ENCODE peak calls at places on chromosomes 2 and 18, in eight cellular contexts. Q, E, P, T, G, K, L and U are unnamed samples.

GRCh38 chr2:119517433-119517832 is 6.8 kb downstream of the SCTR start:
- DNase-seq in E (peak; percentile 29), G (no peak), L (peak; percentile 29), P (peak; percentile 82), T (peak; percentile 34), K (peak; percentile 86), Q (peak; percentile 75), U (no peak)

GRCh38 chr2:194721227-194721626 is 935.8 kb upstream of the SLC39A10 start:
- DNase-seq in K (no peak), T (no peak), G (no peak), P (no peak), Q (no peak), L (no peak), E (no peak), U (no peak)

GRCh38 chr2:74474481-74474880 is 2.0 kb upstream of the MRPL53 start:
- DNase-seq in E (no peak), G (no peak), P (no peak), K (no peak), Q (no peak), T (no peak), L (no peak), U (no peak)

GRCh38 chr2:127969455-127969854 is 58.4 kb downstream of the SAP130 start:
- DNase-seq in G (no peak), E (no peak), Q (no peak), P (no peak), K (no peak), L (no peak), T (no peak), U (no peak)

GRCh38 chr2:212953170-212953920 is 198.1 kb downstream of the IKZF2 start:
- DNase-seq in K (no peak), T (no peak), G (no peak), E (no peak), P (no peak), Q (no peak), L (no peak), U (peak; percentile 28)

GRCh38 chr2:224031358-224031970 is 7.6 kb downstream of the SERPINE2 start:
- DNase-seq in K (no peak), T (no peak), G (no peak), L (no peak), Q (peak; percentile 45), P (no peak), E (no peak), U (no peak)

GRCh38 chr2:239139101-239139500 is 261.7 kb downstream of the HDAC4 start:
- DNase-seq in Q (no peak), P (no peak), T (no peak), E (no peak), K (no peak), G (no peak), L (no peak), U (no peak)

GRCh38 chr18:3593381-3593903 is 143.5 kb downstream of the TGIF1 start:
- DNase-seq in Q (no peak), E (peak; percentile 91), P (no peak), T (no peak), G (no peak), L (peak; percentile 95), K (no peak), U (no peak)

GRCh38 chr2:64990823-64991222 is 1.6 kb downstream of the SLC1A4 start:
- DNase-seq in T (no peak), Q (no peak), P (no peak), G (no peak), E (no peak), K (no peak), L (no peak), U (no peak)

GRCh38 chr2:235936493-235936892 is 231.7 kb downstream of the GBX2 start:
- DNase-seq in L (no peak), K (no peak), E (no peak), T (no peak), Q (peak; percentile 56), P (no peak), G (no peak), U (no peak)

GRCh38 chr2:128474014-128474961 is 155.6 kb upstream of the HS6ST1 start:
- DNase-seq in P (no peak), Q (no peak), K (no peak), T (no peak), L (no peak), E (no peak), G (no peak), U (no peak)

GRCh38 chr2:165208094-165208493 is 4.2 kb upstream of the SCN3A start:
- DNase-seq in P (no peak), T (no peak), L (no peak), E (no peak), Q (no peak), K (no peak), G (no peak), U (no peak)

GRCh38 chr2:116719841-116720240 is 1094.7 kb upstream of the DDX18 start:
- DNase-seq in E (peak; percentile 1), L (peak; percentile 67), G (no peak), K (no peak), P (no peak), T (no peak), Q (no peak), U (no peak)

GRCh38 chr18:40570615-40571014 is 1384.4 kb upstream of the PIK3C3 start:
- DNase-seq in G (no peak), Q (no peak), P (no peak), L (no peak), K (no peak), T (no peak), E (no peak), U (no peak)

GRCh38 chr2:75500633-75501032 is 60.1 kb downstream of the EVA1A start:
- DNase-seq in E (no peak), G (no peak), P (no peak), T (no peak), Q (no peak), L (peak; percentile 45), K (no peak), U (no peak)

GRCh38 chr2:4381773-4382172 is 678.4 kb downstream of the DCDC2C start:
- DNase-seq in G (no peak), K (no peak), L (no peak), P (no peak), E (no peak), T (no peak), Q (no peak), U (no peak)

GRCh38 chr2:127320586-127321275 is 26.8 kb upstream of the ERCC3 start:
- DNase-seq in K (no peak), P (no peak), G (no peak), T (no peak), E (no peak), L (no peak), Q (no peak), U (no peak)

GRCh38 chr2:102109016-102109415 is 33.5 kb upstream of the IL1R1 start:
- DNase-seq in L (no peak), P (no peak), K (no peak), Q (no peak), E (no peak), G (no peak), T (no peak), U (no peak)
- H3K27ac ChIP-seq in L (no peak overlapping the region), P (no peak overlapping the region), K (no peak overlapping the region), Q (no peak overlapping the region), E (no peak overlapping the region), G (no peak overlapping the region), T (no peak overlapping the region), U (no peak overlapping the region)

DNA sequence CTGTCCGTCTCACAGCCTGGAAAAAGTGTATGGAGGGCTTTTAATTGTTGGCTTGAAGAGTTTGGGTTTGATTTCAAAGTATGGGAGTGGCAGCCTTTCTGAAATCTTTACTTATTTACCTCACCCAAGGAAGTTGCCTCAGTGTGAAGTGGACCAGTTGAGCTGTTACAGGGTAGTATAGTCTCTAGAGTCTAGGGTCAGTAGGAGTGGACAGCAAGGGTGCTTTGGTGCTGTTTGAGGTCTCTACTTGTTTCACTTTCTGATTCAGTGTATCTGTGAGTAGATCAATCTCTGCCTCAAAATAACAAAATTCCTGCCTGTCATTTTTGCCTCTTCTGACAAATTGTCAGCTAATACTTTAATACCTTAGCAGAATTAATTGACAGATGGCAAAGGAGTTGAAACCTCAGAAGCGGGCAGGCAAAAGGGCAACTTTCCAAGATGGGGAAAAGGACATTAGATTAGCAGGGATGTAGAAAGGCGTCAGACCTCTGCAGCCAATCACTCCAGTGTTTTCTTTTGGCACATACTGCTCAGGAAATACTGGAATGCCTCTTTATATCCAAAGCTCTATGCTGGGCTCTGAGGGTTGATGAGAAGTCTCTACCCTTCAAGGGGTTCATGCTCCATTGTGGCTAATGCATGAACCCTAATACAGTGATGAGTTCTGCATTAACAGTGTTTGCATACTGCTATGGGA is 5.9 kb downstream of the RIOK3 start:
- DNase-seq in L (no peak), P (no peak), T (no peak), E (no peak), K (no peak), G (no peak), Q (no peak), U (no peak)
- H3K27ac ChIP-seq in L (no peak overlapping the region), P (no peak overlapping the region), T (no peak overlapping the region), E (no peak overlapping the region), K (no peak overlapping the region), G (no peak overlapping the region), Q (no peak overlapping the region), U (no peak overlapping the region)

DNA sequence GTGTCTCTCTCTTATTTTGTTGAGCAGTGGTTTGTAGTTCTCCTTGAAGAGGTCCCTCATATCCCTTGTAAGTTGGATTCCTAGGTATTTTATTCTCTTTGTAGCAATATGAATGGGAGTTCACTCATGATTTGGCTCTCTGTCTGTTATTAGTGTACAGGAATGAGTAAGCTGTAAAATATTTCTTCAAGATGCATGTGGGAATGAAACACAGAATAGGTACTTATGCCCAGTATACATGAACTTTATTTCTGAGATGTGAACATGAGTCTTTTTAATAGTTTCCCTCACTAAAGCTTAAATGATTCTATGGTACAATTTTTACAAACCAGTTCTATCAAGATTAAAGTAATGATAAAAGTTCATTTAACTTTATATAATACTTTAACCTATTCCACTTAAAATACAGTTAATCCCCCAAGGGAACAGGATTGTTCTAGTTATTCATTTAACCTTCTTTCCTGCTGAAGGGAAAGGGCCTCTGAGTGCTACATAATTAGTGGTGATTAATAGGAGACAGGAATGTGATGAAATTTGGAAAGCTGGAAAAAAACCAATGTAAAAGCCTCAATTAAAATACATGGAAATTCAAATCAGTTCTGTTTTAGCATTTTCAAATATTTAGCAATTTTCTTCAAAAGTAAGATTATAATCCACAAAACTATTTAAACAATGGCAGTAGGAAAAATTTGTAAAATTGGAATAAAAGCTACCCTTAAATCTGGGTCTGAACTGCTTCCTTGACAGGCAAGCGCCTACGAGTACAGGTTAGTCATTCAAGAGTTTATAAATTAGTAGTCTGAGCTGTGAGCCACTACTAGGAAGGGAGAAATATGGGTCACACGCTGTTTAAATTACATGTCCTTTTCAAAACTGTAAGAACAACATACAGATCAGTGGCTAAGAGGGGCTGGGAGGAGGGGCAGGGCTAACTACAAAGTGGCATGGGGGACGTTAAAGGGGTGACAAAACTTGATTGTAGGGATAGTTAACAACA is 28.9 kb downstream of the SPIRE1 start:
- DNase-seq in E (peak; percentile 65), T (no peak), G (no peak), K (no peak), L (peak; percentile 83), P (no peak), Q (no peak), U (no peak)
- H3K27ac ChIP-seq in E (peak overlapping the region; percentile 90), T (no peak overlapping the region), G (no peak overlapping the region), K (no peak overlapping the region), L (peak overlapping the region; percentile 7), P (no peak overlapping the region), Q (no peak overlapping the region), U (no peak overlapping the region)

DNA sequence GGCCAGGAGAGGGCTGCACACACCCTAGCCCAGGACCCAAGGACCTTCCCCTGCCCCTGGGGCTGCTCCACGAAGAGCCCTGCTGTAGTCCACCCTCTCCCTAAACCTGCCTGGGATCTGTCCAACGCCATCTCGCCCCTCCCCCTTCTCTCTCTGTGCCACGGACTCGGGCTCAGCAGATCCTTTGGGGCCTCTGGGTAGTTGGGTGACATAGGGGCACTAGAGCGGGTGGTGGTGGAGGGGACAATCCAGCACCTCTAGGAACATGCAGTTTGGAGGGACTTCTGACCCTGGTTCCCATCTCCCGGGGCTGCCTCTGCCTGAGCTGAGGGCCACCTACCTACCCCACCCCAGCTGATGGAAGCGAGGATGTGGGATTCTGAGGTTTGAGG is 7.3 kb upstream of the CRYBA2 start:
- DNase-seq in P (no peak), L (no peak), G (no peak), E (no peak), Q (peak; percentile 37), K (no peak), T (no peak), U (no peak)
- H3K27ac ChIP-seq in P (peak overlapping the region; percentile 53), L (no peak overlapping the region), G (no peak overlapping the region), E (no peak overlapping the region), Q (no peak overlapping the region), K (peak overlapping the region; percentile 83), T (no peak overlapping the region), U (no peak overlapping the region)